ENCODE peak calls at places on chromosomes 12 and 14, in eight cellular contexts. Q is GM23338; P is progenitor cell of endocrine pancreas; D is HepG2; A is CD8-positive, alpha-beta T cell; U is right atrium auricular region; B is GM12865; G is WTC11. W is an unnamed sample.

GRCh38 chr12:30939234-30939633 is 12.7 kb downstream of the TSPAN11 start:
- DNase-seq in B (peak; percentile 59), P (no peak), U (no peak), G (no peak), A (no peak), Q (no peak), D (no peak), W (no peak)

GRCh38 chr12:114931025-114931424 is 247.1 kb upstream of the TBX3 start:
- DNase-seq in D (no peak), A (no peak), B (no peak), U (no peak), G (no peak), P (no peak), Q (no peak), W (no peak)

GRCh38 chr12:90543393-90543792 is 411.6 kb downstream of the CCER1 start:
- DNase-seq in B (no peak), G (no peak), Q (peak; percentile 3), U (no peak), P (no peak), D (no peak), A (no peak), W (peak; percentile 17)

GRCh38 chr12:12528361-12529092 is 34.1 kb downstream of the DUSP16 start:
- DNase-seq in Q (no peak), D (no peak), P (no peak), B (no peak), G (no peak), A (no peak), U (no peak), W (no peak)

GRCh38 chr14:36238666-36239363 is 62.3 kb upstream of the PTCSC3 start:
- DNase-seq in Q (no peak), D (no peak), U (no peak), P (no peak), G (no peak), A (no peak), B (no peak), W (peak; percentile 92)

GRCh38 chr12:38664661-38665269 is 240.6 kb downstream of the CPNE8 start:
- DNase-seq in Q (peak; percentile 49), A (no peak), G (peak; percentile 23), U (no peak), D (peak; percentile 16), P (no peak), B (peak; percentile 44), W (peak; percentile 37)

GRCh38 chr14:99781091-99781490 is 12.1 kb upstream of the EML1 start:
- DNase-seq in U (no peak), A (no peak), B (no peak), G (no peak), D (no peak), P (no peak), Q (no peak), W (no peak)

GRCh38 chr14:65015391-65015790 is 28.7 kb downstream of the FNTB start:
- DNase-seq in A (no peak), P (no peak), D (no peak), G (no peak), Q (no peak), B (no peak), U (no peak), W (no peak)

GRCh38 chr14:74510211-74510931 is 16.8 kb downstream of the ISCA2 start:
- DNase-seq in Q (no peak), P (no peak), U (no peak), A (no peak), D (peak; percentile 25), G (peak; percentile 34), B (no peak), W (peak; percentile 72)

GRCh38 chr12:58416211-58416610 is 474.8 kb downstream of the ATP23 start:
- DNase-seq in U (no peak), A (no peak), D (no peak), B (no peak), Q (no peak), P (no peak), G (no peak), W (peak; percentile 91)

GRCh38 chr14:88825078-88825458 is 617 bp downstream of the TTC8 start:
- DNase-seq in A (no peak), G (no peak), U (no peak), Q (no peak), P (no peak), D (no peak), B (no peak), W (peak; percentile 35)

GRCh38 chr12:124086299-124086898 is 113.4 kb downstream of the ZNF664 start:
- DNase-seq in Q (no peak), P (no peak), U (no peak), A (no peak), D (no peak), G (no peak), B (no peak), W (no peak)

GRCh38 chr12:117144599-117144998 is 45.4 kb upstream of the TESC start:
- DNase-seq in Q (no peak), G (no peak), D (no peak), P (no peak), U (no peak), A (no peak), B (no peak), W (no peak)

GRCh38 chr14:23174266-23174665 is 9.2 kb downstream of the SLC7A8 start:
- DNase-seq in P (no peak), D (no peak), Q (no peak), B (no peak), G (no peak), U (no peak), A (no peak), W (peak; percentile 85)

GRCh38 chr14:104891664-104892500 is 26.8 kb downstream of the CEP170B start:
- DNase-seq in U (no peak), B (no peak), G (no peak), P (no peak), Q (no peak), A (no peak), D (no peak), W (no peak)

DNA sequence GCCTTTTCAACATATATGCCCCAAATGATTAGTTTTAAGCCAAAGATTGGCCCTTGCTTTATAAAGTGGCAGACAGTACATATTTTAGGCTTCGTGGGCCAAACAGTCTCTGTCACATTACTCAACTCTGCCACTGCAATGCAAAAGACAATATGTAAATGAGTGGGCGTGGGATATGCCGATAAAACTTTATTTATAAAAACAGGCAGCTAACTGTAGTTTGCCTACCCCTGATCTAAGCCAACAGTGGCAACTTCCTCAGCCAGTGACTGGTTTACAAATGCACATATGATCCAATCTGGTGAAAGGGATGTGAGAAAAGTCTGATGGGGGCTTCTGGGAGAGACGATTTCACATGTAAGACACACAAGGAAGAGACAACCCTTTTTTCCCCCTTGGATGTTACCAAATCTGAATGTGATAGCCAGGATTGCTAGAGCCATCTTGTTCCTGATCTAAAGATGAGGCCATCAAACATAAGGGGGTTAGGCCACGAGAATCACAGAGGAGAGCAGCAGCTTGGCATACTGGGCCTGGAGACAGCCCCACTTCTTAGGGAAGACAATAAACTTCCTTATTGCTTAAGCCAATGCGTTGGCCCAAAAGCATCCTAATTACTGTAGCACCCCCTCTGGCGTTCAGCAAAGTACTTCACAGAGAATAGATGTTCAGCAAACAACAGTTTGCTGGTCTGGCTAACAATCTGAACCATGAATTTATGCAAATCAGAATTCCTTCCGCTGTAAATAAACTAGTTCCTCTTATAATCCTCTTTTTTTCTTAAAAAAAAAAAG is 75.2 kb upstream of the TMCC3 start:
- DNase-seq in A (no peak), G (peak; percentile 21), U (no peak), D (peak; percentile 23), Q (peak; percentile 80), B (peak; percentile 56), P (no peak), W (peak; percentile 63)
- TF ChIP-seq CTCF in A (no peak), G (no peak), U (peak; percentile 52), D (peak; percentile 38), Q (peak; percentile 64), B (peak; percentile 31), P (peak; percentile 36), W (peak; percentile 47)

GRCh38 chr14:94681300-94682060 is 69.3 kb downstream of the SERPINA3 start:
- DNase-seq in Q (peak; percentile 80), P (no peak), B (peak; percentile 21), U (no peak), G (peak; percentile 44), D (peak; percentile 78), A (no peak), W (peak; percentile 65)
- TF ChIP-seq CTCF in Q (peak; percentile 79), P (peak; percentile 46), B (peak; percentile 42), U (peak; percentile 51), G (no peak), D (peak; percentile 95), A (no peak), W (peak; percentile 88)

GRCh38 chr12:98469108-98469507 is 46.3 kb upstream of the TMPO start:
- DNase-seq in A (no peak), U (no peak), P (no peak), B (peak; percentile 26), G (no peak), D (no peak), Q (no peak), W (no peak)

GRCh38 chr12:98465505-98465904 is 49.9 kb upstream of the TMPO start:
- DNase-seq in A (no peak), P (no peak), G (no peak), B (no peak), Q (no peak), D (no peak), U (no peak), W (no peak)

GRCh38 chr12:98464155-98464554 is 51.2 kb upstream of the TMPO start:
- DNase-seq in U (no peak), G (no peak), D (no peak), A (no peak), B (no peak), P (no peak), Q (no peak), W (peak; percentile 81)

GRCh38 chr12:98465950-98466349 is 49.4 kb upstream of the TMPO start:
- DNase-seq in P (no peak), G (no peak), Q (no peak), B (no peak), A (no peak), D (no peak), U (no peak), W (peak; percentile 41)

GRCh38 chr12:98466970-98467369 is 48.4 kb upstream of the TMPO start:
- DNase-seq in D (no peak), B (no peak), P (no peak), G (no peak), Q (no peak), A (no peak), U (no peak), W (no peak)
- TF ChIP-seq CTCF in D (no peak), B (no peak), P (no peak), G (no peak), Q (no peak), A (no peak), U (no peak), W (no peak)

DNA sequence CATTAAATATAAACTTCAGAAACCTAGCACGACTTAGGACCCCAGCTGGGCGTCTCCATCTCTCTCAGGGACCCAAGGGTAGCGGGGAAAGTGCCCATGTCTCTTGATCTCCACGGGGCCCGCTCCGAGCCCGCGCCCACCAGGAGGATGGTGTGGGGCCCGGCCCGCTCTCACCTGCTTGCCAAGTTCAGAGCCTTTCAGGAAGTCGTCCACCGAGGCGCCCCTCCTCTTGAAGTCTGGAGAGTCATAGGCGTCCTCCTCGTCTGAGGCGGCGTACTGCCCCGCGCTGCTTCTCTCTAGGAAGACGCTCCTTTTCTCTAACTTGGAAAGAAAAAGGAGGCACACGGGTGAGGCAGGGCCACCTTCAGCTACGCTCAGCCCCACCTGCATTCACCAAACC is 96.9 kb downstream of the PIWIL1 start:
- DNase-seq in Q (no peak), G (no peak), P (no peak), A (no peak), D (no peak), B (no peak), U (no peak), W (no peak)
- TF ChIP-seq CTCF in Q (no peak), G (no peak), P (no peak), A (no peak), D (no peak), B (no peak), U (no peak), W (no peak)

GRCh38 chr12:102992297-102992696 is 34.8 kb downstream of the ASCL1 start:
- DNase-seq in D (peak; percentile 25), P (no peak), G (no peak), Q (no peak), U (no peak), A (no peak), B (peak; percentile 26), W (no peak)
- TF ChIP-seq CTCF in D (no peak), P (no peak), G (no peak), Q (peak; percentile 19), U (no peak), A (no peak), B (no peak), W (no peak)